ENCODE peak calls at places on chromosomes 4 and X, in six cellular contexts. One of them, this sample, is unnamed.

GRCh38 chr4:146121757-146122156 is 53.8 kb upstream of the LSM6 start:
- DNase-seq in AML-193: no peak
- DNase-seq in CD4-positive, CD25-positive, alpha-beta regulatory T cell: no peak
- DNase-seq in GDM1: no peak
- DNase-seq in testis: no peak
- DNase-seq in adipocyte: no peak
- DNase-seq in this sample: no peak

GRCh38 chrX:43556207-43556606 is 99.9 kb upstream of the MAOA start:
- DNase-seq in AML-193: no peak
- DNase-seq in CD4-positive, CD25-positive, alpha-beta regulatory T cell: no peak
- DNase-seq in GDM1: no peak
- DNase-seq in testis: no peak
- DNase-seq in adipocyte: no peak
- DNase-seq in this sample: no peak

GRCh38 chrX:153836921-153837320 is 6.6 kb upstream of the PDZD4 start:
- DNase-seq in AML-193: no peak
- DNase-seq in CD4-positive, CD25-positive, alpha-beta regulatory T cell: no peak
- DNase-seq in GDM1: no peak
- DNase-seq in testis: no peak
- DNase-seq in adipocyte: no peak
- DNase-seq in this sample: no peak

GRCh38 chr4:128859887-128860774 is 50.6 kb downstream of the JADE1 start:
- DNase-seq in AML-193: no peak
- DNase-seq in CD4-positive, CD25-positive, alpha-beta regulatory T cell: no peak
- DNase-seq in GDM1: no peak
- DNase-seq in testis: no peak
- DNase-seq in adipocyte: peak
- DNase-seq in this sample: peak

GRCh38 chr4:153110739-153111138 is 93.5 kb upstream of the TRIM2 start:
- DNase-seq in AML-193: no peak
- DNase-seq in CD4-positive, CD25-positive, alpha-beta regulatory T cell: no peak
- DNase-seq in GDM1: no peak
- DNase-seq in testis: no peak
- DNase-seq in adipocyte: no peak
- DNase-seq in this sample: no peak

GRCh38 chr4:1375761-1376322 is 28.8 kb downstream of the UVSSA start:
- DNase-seq in AML-193: no peak
- DNase-seq in CD4-positive, CD25-positive, alpha-beta regulatory T cell: no peak
- DNase-seq in GDM1: no peak
- DNase-seq in testis: no peak
- DNase-seq in adipocyte: no peak
- DNase-seq in this sample: no peak

GRCh38 chrX:118989886-118990285 is 15.5 kb downstream of the LONRF3 start:
- DNase-seq in AML-193: no peak
- DNase-seq in CD4-positive, CD25-positive, alpha-beta regulatory T cell: no peak
- DNase-seq in GDM1: no peak
- DNase-seq in testis: no peak
- DNase-seq in adipocyte: no peak
- DNase-seq in this sample: no peak

GRCh38 chr4:37623940-37624339 is 62.2 kb downstream of the RELL1 start:
- DNase-seq in AML-193: no peak
- DNase-seq in CD4-positive, CD25-positive, alpha-beta regulatory T cell: no peak
- DNase-seq in GDM1: no peak
- DNase-seq in testis: no peak
- DNase-seq in adipocyte: no peak
- DNase-seq in this sample: no peak

GRCh38 chr4:163556169-163556568 is 61.7 kb downstream of the TMA16 start:
- DNase-seq in AML-193: peak
- DNase-seq in CD4-positive, CD25-positive, alpha-beta regulatory T cell: no peak
- DNase-seq in GDM1: no peak
- DNase-seq in testis: no peak
- DNase-seq in adipocyte: no peak
- DNase-seq in this sample: no peak

GRCh38 chrX:97290199-97290598 is 406.5 kb downstream of the RPA4 start:
- DNase-seq in AML-193: no peak
- DNase-seq in CD4-positive, CD25-positive, alpha-beta regulatory T cell: no peak
- DNase-seq in GDM1: no peak
- DNase-seq in testis: no peak
- DNase-seq in adipocyte: peak
- DNase-seq in this sample: peak

GRCh38 chr4:128955751-128956150 is 137.6 kb downstream of the SCLT1 start:
- DNase-seq in AML-193: no peak
- DNase-seq in CD4-positive, CD25-positive, alpha-beta regulatory T cell: no peak
- DNase-seq in GDM1: no peak
- DNase-seq in testis: no peak
- DNase-seq in adipocyte: no peak
- DNase-seq in this sample: no peak

GRCh38 chr4:101515566-101515965 is 168.2 kb upstream of the PPP3CA start:
- DNase-seq in AML-193: no peak
- DNase-seq in CD4-positive, CD25-positive, alpha-beta regulatory T cell: no peak
- DNase-seq in GDM1: no peak
- DNase-seq in testis: no peak
- DNase-seq in adipocyte: no peak
- DNase-seq in this sample: no peak

This sample was measured in GM03348.